ENCODE peak calls at places on chromosome X, in ten cellular contexts. One of them, this sample, is unnamed.
A peak's percentile ranks its signal among the peaks of the same experiment; 100 is the strongest.

GRCh38 chrX:110167952-110168451 is 149.9 kb downstream of the AMMECR1 start:
- DNase-seq in HEK293T: peak; percentile 80
- DNase-seq in B cell: peak; percentile 50
- DNase-seq in K562: peak; percentile 75
- DNase-seq in heart right ventricle: no peak
- DNase-seq in right cardiac atrium: no peak
- DNase-seq in HFF-Myc: no peak
- DNase-seq in cardiac muscle cell: peak; percentile 32
- DNase-seq in H7: peak; percentile 89
- DNase-seq in posterior vena cava: no peak
- DNase-seq in this sample: no peak

GRCh38 chrX:18875256-18875878 is 108.5 kb downstream of the PHKA2 start:
- DNase-seq in K562: no peak
- DNase-seq in HFF-Myc: no peak
- DNase-seq in cardiac muscle cell: no peak
- DNase-seq in right cardiac atrium: no peak
- DNase-seq in posterior vena cava: peak; percentile 72
- DNase-seq in heart right ventricle: no peak
- DNase-seq in B cell: no peak
- DNase-seq in H7: no peak
- DNase-seq in HEK293T: no peak
- DNase-seq in this sample: no peak

GRCh38 chrX:1239681-1240142 is 27.3 kb upstream of the CRLF2 start:
- DNase-seq in HEK293T: no peak
- DNase-seq in B cell: peak; percentile 86
- DNase-seq in HFF-Myc: no peak
- DNase-seq in H7: no peak
- DNase-seq in K562: peak; percentile 6
- DNase-seq in heart right ventricle: peak; percentile 48
- DNase-seq in cardiac muscle cell: no peak
- DNase-seq in right cardiac atrium: peak; percentile 50
- DNase-seq in posterior vena cava: peak; percentile 92
- DNase-seq in this sample: peak; percentile 59

GRCh38 chrX:149511081-149511480 is 6.0 kb upstream of the IDS start:
- DNase-seq in cardiac muscle cell: no peak
- DNase-seq in heart right ventricle: no peak
- DNase-seq in K562: no peak
- DNase-seq in HEK293T: no peak
- DNase-seq in H7: no peak
- DNase-seq in B cell: no peak
- DNase-seq in right cardiac atrium: no peak
- DNase-seq in posterior vena cava: no peak
- DNase-seq in HFF-Myc: no peak
- DNase-seq in this sample: no peak

GRCh38 chrX:15702488-15703371 is 35.3 kb upstream of the CA5B start:
- DNase-seq in cardiac muscle cell: no peak
- DNase-seq in HEK293T: no peak
- DNase-seq in H7: no peak
- DNase-seq in heart right ventricle: no peak
- DNase-seq in posterior vena cava: no peak
- DNase-seq in right cardiac atrium: no peak
- DNase-seq in HFF-Myc: no peak
- DNase-seq in B cell: no peak
- DNase-seq in K562: no peak
- DNase-seq in this sample: no peak

GRCh38 chrX:63784902-63785692 is at the start of gene ARHGEF9:
- DNase-seq in K562: no peak
- DNase-seq in B cell: no peak
- DNase-seq in cardiac muscle cell: peak; percentile 8
- DNase-seq in HEK293T: no peak
- DNase-seq in heart right ventricle: peak; percentile 5
- DNase-seq in right cardiac atrium: peak; percentile 30
- DNase-seq in H7: peak; percentile 78
- DNase-seq in posterior vena cava: peak; percentile 81
- DNase-seq in HFF-Myc: no peak
- DNase-seq in this sample: peak; percentile 9

GRCh38 chrX:47628980-47629379 is 750 bp downstream of the CFP start:
- DNase-seq in right cardiac atrium: no peak
- DNase-seq in K562: no peak
- DNase-seq in B cell: no peak
- DNase-seq in HEK293T: no peak
- DNase-seq in heart right ventricle: no peak
- DNase-seq in H7: peak; percentile 70
- DNase-seq in HFF-Myc: no peak
- DNase-seq in posterior vena cava: no peak
- DNase-seq in cardiac muscle cell: no peak
- DNase-seq in this sample: no peak

GRCh38 chrX:110741213-110741796 is 54.3 kb downstream of the CHRDL1 start:
- DNase-seq in right cardiac atrium: no peak
- DNase-seq in heart right ventricle: no peak
- DNase-seq in K562: no peak
- DNase-seq in B cell: no peak
- DNase-seq in H7: peak; percentile 25
- DNase-seq in posterior vena cava: no peak
- DNase-seq in cardiac muscle cell: peak; percentile 51
- DNase-seq in HEK293T: no peak
- DNase-seq in HFF-Myc: no peak
- DNase-seq in this sample: no peak

GRCh38 chrX:30657542-30658238 is 4.5 kb downstream of the GK start:
- DNase-seq in right cardiac atrium: no peak
- DNase-seq in B cell: no peak
- DNase-seq in H7: no peak
- DNase-seq in HEK293T: no peak
- DNase-seq in cardiac muscle cell: peak; percentile 14
- DNase-seq in HFF-Myc: no peak
- DNase-seq in K562: no peak
- DNase-seq in posterior vena cava: no peak
- DNase-seq in heart right ventricle: no peak
- DNase-seq in this sample: no peak

GRCh38 chrX:110219920-110220319 is 98.0 kb downstream of the AMMECR1 start:
- DNase-seq in K562: no peak
- DNase-seq in HFF-Myc: no peak
- DNase-seq in B cell: no peak
- DNase-seq in H7: no peak
- DNase-seq in posterior vena cava: no peak
- DNase-seq in HEK293T: no peak
- DNase-seq in right cardiac atrium: no peak
- DNase-seq in heart right ventricle: no peak
- DNase-seq in cardiac muscle cell: peak; percentile 45
- DNase-seq in this sample: no peak

GRCh38 chrX:13898603-13899002 is 81.7 kb upstream of the GPM6B start:
- DNase-seq in posterior vena cava: no peak
- DNase-seq in H7: no peak
- DNase-seq in cardiac muscle cell: no peak
- DNase-seq in HFF-Myc: no peak
- DNase-seq in K562: no peak
- DNase-seq in HEK293T: no peak
- DNase-seq in right cardiac atrium: no peak
- DNase-seq in heart right ventricle: no peak
- DNase-seq in B cell: no peak
- DNase-seq in this sample: no peak

GRCh38 chrX:120453985-120454384 is 15.1 kb downstream of the LAMP2 start:
- DNase-seq in cardiac muscle cell: no peak
- DNase-seq in HEK293T: no peak
- DNase-seq in K562: no peak
- DNase-seq in posterior vena cava: no peak
- DNase-seq in H7: no peak
- DNase-seq in heart right ventricle: no peak
- DNase-seq in right cardiac atrium: no peak
- DNase-seq in B cell: no peak
- DNase-seq in HFF-Myc: no peak
- DNase-seq in this sample: no peak

GRCh38 chrX:76253432-76253831 is 80.6 kb downstream of the PBDC1 start:
- DNase-seq in HEK293T: peak; percentile 54
- DNase-seq in heart right ventricle: peak; percentile 3
- DNase-seq in H7: peak; percentile 33
- DNase-seq in K562: peak; percentile 11
- DNase-seq in posterior vena cava: no peak
- DNase-seq in cardiac muscle cell: peak; percentile 53
- DNase-seq in HFF-Myc: peak; percentile 1
- DNase-seq in B cell: peak; percentile 60
- DNase-seq in right cardiac atrium: peak; percentile 16
- DNase-seq in this sample: peak; percentile 36

GRCh38 chrX:107687445-107687844 is 59.1 kb downstream of the PRPS1 start:
- DNase-seq in HFF-Myc: no peak
- DNase-seq in K562: no peak
- DNase-seq in cardiac muscle cell: no peak
- DNase-seq in posterior vena cava: no peak
- DNase-seq in HEK293T: no peak
- DNase-seq in heart right ventricle: no peak
- DNase-seq in B cell: no peak
- DNase-seq in H7: no peak
- DNase-seq in right cardiac atrium: no peak
- DNase-seq in this sample: no peak

GRCh38 chrX:17944833-17945497 is 83.9 kb upstream of the RAI2 start:
- DNase-seq in H7: peak; percentile 13
- DNase-seq in HEK293T: peak; percentile 37
- DNase-seq in heart right ventricle: no peak
- DNase-seq in right cardiac atrium: no peak
- DNase-seq in posterior vena cava: no peak
- DNase-seq in B cell: no peak
- DNase-seq in HFF-Myc: no peak
- DNase-seq in K562: peak; percentile 28
- DNase-seq in cardiac muscle cell: no peak
- DNase-seq in this sample: no peak

GRCh38 chrX:37993857-37994619 is 12.3 kb upstream of the SYTL5 start:
- DNase-seq in HFF-Myc: no peak
- DNase-seq in right cardiac atrium: no peak
- DNase-seq in K562: peak; percentile 11
- DNase-seq in HEK293T: no peak
- DNase-seq in B cell: peak; percentile 48
- DNase-seq in cardiac muscle cell: no peak
- DNase-seq in heart right ventricle: no peak
- DNase-seq in H7: peak; percentile 68
- DNase-seq in posterior vena cava: no peak
- DNase-seq in this sample: no peak

GRCh38 chrX:47562615-47563243 is 1.7 kb downstream of the ARAF start:
- DNase-seq in HEK293T: no peak
- DNase-seq in HFF-Myc: no peak
- DNase-seq in B cell: no peak
- DNase-seq in H7: peak; percentile 52
- DNase-seq in right cardiac atrium: no peak
- DNase-seq in posterior vena cava: peak; percentile 65
- DNase-seq in cardiac muscle cell: peak; percentile 57
- DNase-seq in K562: no peak
- DNase-seq in heart right ventricle: no peak
- DNase-seq in this sample: no peak

GRCh38 chrX:17738002-17738713 is 865 bp downstream of the SCML1 start:
- DNase-seq in right cardiac atrium: peak; percentile 32
- DNase-seq in K562: no peak
- DNase-seq in HEK293T: peak; percentile 16
- DNase-seq in posterior vena cava: peak; percentile 85
- DNase-seq in B cell: peak; percentile 42
- DNase-seq in cardiac muscle cell: peak; percentile 5
- DNase-seq in H7: peak; percentile 48
- DNase-seq in heart right ventricle: peak; percentile 12
- DNase-seq in HFF-Myc: no peak
- DNase-seq in this sample: peak; percentile 7

GRCh38 chrX:8773117-8773516 is 28.1 kb downstream of the FAM9A start:
- DNase-seq in heart right ventricle: no peak
- DNase-seq in HFF-Myc: no peak
- DNase-seq in posterior vena cava: no peak
- DNase-seq in H7: no peak
- DNase-seq in HEK293T: no peak
- DNase-seq in cardiac muscle cell: no peak
- DNase-seq in B cell: no peak
- DNase-seq in K562: no peak
- DNase-seq in right cardiac atrium: no peak
- DNase-seq in this sample: no peak

GRCh38 chrX:123237271-123237670 is 53.2 kb downstream of the GRIA3 start:
- DNase-seq in K562: no peak
- DNase-seq in right cardiac atrium: no peak
- DNase-seq in H7: no peak
- DNase-seq in HFF-Myc: no peak
- DNase-seq in B cell: no peak
- DNase-seq in HEK293T: no peak
- DNase-seq in posterior vena cava: no peak
- DNase-seq in heart right ventricle: no peak
- DNase-seq in cardiac muscle cell: no peak
- DNase-seq in this sample: no peak

GRCh38 chrX:154779261-154779660 is 16.6 kb downstream of the DKC1 start:
- DNase-seq in K562: no peak
- DNase-seq in heart right ventricle: no peak
- DNase-seq in HEK293T: no peak
- DNase-seq in H7: no peak
- DNase-seq in B cell: no peak
- DNase-seq in cardiac muscle cell: peak; percentile 51
- DNase-seq in HFF-Myc: no peak
- DNase-seq in posterior vena cava: no peak
- DNase-seq in right cardiac atrium: no peak
- DNase-seq in this sample: no peak

GRCh38 chrX:77628294-77629025 is 157.6 kb downstream of the ATRX start:
- DNase-seq in right cardiac atrium: no peak
- DNase-seq in HFF-Myc: no peak
- DNase-seq in HEK293T: no peak
- DNase-seq in posterior vena cava: no peak
- DNase-seq in cardiac muscle cell: peak; percentile 6
- DNase-seq in H7: no peak
- DNase-seq in B cell: no peak
- DNase-seq in heart right ventricle: no peak
- DNase-seq in K562: no peak
- DNase-seq in this sample: no peak

GRCh38 chrX:138034136-138034535 is 468.2 kb downstream of the ZIC3 start:
- DNase-seq in HEK293T: no peak
- DNase-seq in posterior vena cava: no peak
- DNase-seq in HFF-Myc: no peak
- DNase-seq in right cardiac atrium: no peak
- DNase-seq in cardiac muscle cell: no peak
- DNase-seq in H7: peak; percentile 39
- DNase-seq in K562: no peak
- DNase-seq in B cell: no peak
- DNase-seq in heart right ventricle: no peak
- DNase-seq in this sample: no peak

GRCh38 chrX:39222361-39223113 is 421.3 kb downstream of the MID1IP1 start:
- DNase-seq in posterior vena cava: no peak
- DNase-seq in heart right ventricle: no peak
- DNase-seq in B cell: no peak
- DNase-seq in HFF-Myc: no peak
- DNase-seq in K562: no peak
- DNase-seq in HEK293T: no peak
- DNase-seq in right cardiac atrium: no peak
- DNase-seq in H7: no peak
- DNase-seq in cardiac muscle cell: no peak
- DNase-seq in this sample: no peak

GRCh38 chrX:1500701-1501624 is 36.0 kb downstream of the P2RY8 start:
- DNase-seq in right cardiac atrium: no peak
- DNase-seq in K562: no peak
- DNase-seq in HFF-Myc: no peak
- DNase-seq in cardiac muscle cell: no peak
- DNase-seq in posterior vena cava: no peak
- DNase-seq in H7: no peak
- DNase-seq in heart right ventricle: no peak
- DNase-seq in HEK293T: no peak
- DNase-seq in B cell: peak; percentile 76
- DNase-seq in this sample: no peak

GRCh38 chrX:1516596-1517104 is 20.3 kb downstream of the P2RY8 start:
- DNase-seq in K562: no peak
- DNase-seq in HEK293T: no peak
- DNase-seq in right cardiac atrium: no peak
- DNase-seq in heart right ventricle: no peak
- DNase-seq in H7: no peak
- DNase-seq in HFF-Myc: no peak
- DNase-seq in posterior vena cava: no peak
- DNase-seq in cardiac muscle cell: no peak
- DNase-seq in B cell: no peak
- DNase-seq in this sample: no peak

GRCh38 chrX:53089224-53089842 is 4.6 kb upstream of the KANTR start:
- DNase-seq in posterior vena cava: no peak
- DNase-seq in HFF-Myc: no peak
- DNase-seq in HEK293T: peak; percentile 57
- DNase-seq in cardiac muscle cell: peak; percentile 76
- DNase-seq in right cardiac atrium: no peak
- DNase-seq in H7: peak; percentile 72
- DNase-seq in B cell: peak; percentile 64
- DNase-seq in heart right ventricle: peak; percentile 34
- DNase-seq in K562: peak; percentile 38
- DNase-seq in this sample: no peak

GRCh38 chrX:31871989-31872388 is 800.1 kb upstream of the FTHL17 start:
- DNase-seq in K562: peak; percentile 69
- DNase-seq in heart right ventricle: peak; percentile 4
- DNase-seq in right cardiac atrium: no peak
- DNase-seq in posterior vena cava: no peak
- DNase-seq in HEK293T: no peak
- DNase-seq in H7: peak; percentile 3
- DNase-seq in B cell: no peak
- DNase-seq in HFF-Myc: no peak
- DNase-seq in cardiac muscle cell: peak; percentile 76
- DNase-seq in this sample: no peak